ENCODE peak calls at places on chromosomes 13 and 19, in four cellular contexts. U is cardiac fibroblast, L is WERI-Rb-1, X is pancreas. M is an unnamed sample.
A peak's percentile ranks its signal among the peaks of the same experiment; 100 is the strongest.

GRCh38 chr19:4077800-4078683 is 11.3 kb upstream of the ZBTB7A start:
- DNase-seq in L (no peak), X (peak; percentile 55), U (peak; percentile 54), M (no peak)

GRCh38 chr13:109874921-109875454 is 88.6 kb upstream of the IRS2 start:
- DNase-seq in U (peak; percentile 59), X (no peak), L (no peak), M (no peak)

GRCh38 chr19:55247621-55248099 is 11.2 kb downstream of the PPP6R1 start:
- DNase-seq in X (no peak), U (peak; percentile 73), L (no peak), M (no peak)

GRCh38 chr19:3788991-3789778 is 3.0 kb upstream of the MATK start:
- DNase-seq in U (no peak), X (no peak), L (no peak), M (no peak)

GRCh38 chr13:24680258-24680920 is at the start of gene ATP12A:
- DNase-seq in U (no peak), L (peak; percentile 58), X (peak; percentile 44), M (no peak)

GRCh38 chr13:20714161-20714560 is 10.7 kb downstream of the IL17D start:
- DNase-seq in L (no peak), U (no peak), X (no peak), M (no peak)

GRCh38 chr19:5789886-5790572 is 934 bp downstream of the DUS3L start:
- DNase-seq in X (peak; percentile 57), L (no peak), U (no peak), M (no peak)

GRCh38 chr19:36110487-36111199 is at the start of gene OVOL3:
- DNase-seq in U (no peak), L (peak; percentile 30), X (no peak), M (no peak)

GRCh38 chr13:49638416-49639072 is 10.2 kb downstream of the ARL11 start:
- DNase-seq in L (no peak), X (no peak), U (no peak), M (no peak)

GRCh38 chr19:10431254-10431942 is 11.1 kb downstream of the PDE4A start:
- DNase-seq in L (no peak), U (no peak), X (peak; percentile 51), M (no peak)

GRCh38 chr19:1472227-1473055 is 6.6 kb downstream of the C19orf25 start:
- DNase-seq in L (peak; percentile 77), X (peak; percentile 30), U (no peak), M (no peak)

GRCh38 chr19:19113040-19113541 is 25.2 kb downstream of the TMEM161A start:
- DNase-seq in U (peak; percentile 46), L (peak; percentile 70), X (no peak), M (no peak)

GRCh38 chr19:52898101-52898500 is 666 bp upstream of the ZNF320 start:
- DNase-seq in U (no peak), X (peak; percentile 30), L (no peak), M (no peak)

GRCh38 chr19:27966390-27966816 is 1246.5 kb downstream of the UQCRFS1 start:
- DNase-seq in U (peak; percentile 26), L (no peak), X (no peak), M (no peak)

GRCh38 chr13:113789167-113789566 is 30.1 kb downstream of the TMEM255B start:
- DNase-seq in U (no peak), L (no peak), X (no peak), M (no peak)

GRCh38 chr19:23558541-23558940 is 128.5 kb downstream of the ZNF675 start:
- DNase-seq in U (no peak), X (no peak), L (no peak), M (no peak)

GRCh38 chr13:112510987-112511715 is 76.8 kb downstream of the TUBGCP3 start:
- DNase-seq in X (no peak), L (no peak), U (no peak), M (no peak)

GRCh38 chr13:113658836-113659235 is 838 bp upstream of the ATP4B start:
- DNase-seq in X (peak; percentile 11), U (no peak), L (peak; percentile 11), M (no peak)

GRCh38 chr19:4870025-4870700 is 2.7 kb upstream of the PLIN3 start:
- DNase-seq in L (peak; percentile 44), X (no peak), U (peak; percentile 94), M (no peak)

GRCh38 chr19:19595171-19595701 is 23.3 kb downstream of the PBX4 start:
- DNase-seq in L (no peak), X (no peak), U (peak; percentile 34), M (no peak)

GRCh38 chr13:109652536-109652935 is 133.8 kb downstream of the IRS2 start:
- DNase-seq in X (no peak), U (peak; percentile 70), L (no peak), M (no peak)

GRCh38 chr13:99218545-99218944 is 17.9 kb downstream of the UBAC2 start:
- DNase-seq in U (no peak), L (no peak), X (peak; percentile 83), M (no peak)

GRCh38 chr13:110308377-110309158 is 1.5 kb downstream of the COL4A2 start:
- DNase-seq in U (peak; percentile 81), X (peak; percentile 47), L (peak; percentile 8), M (no peak)

GRCh38 chr13:30569901-30570576 is 47.7 kb upstream of the USPL1 start:
- DNase-seq in U (peak; percentile 91), L (no peak), X (no peak), M (no peak)

GRCh38 chr19:30638889-30639288 is 266.7 kb downstream of the ZNF536 start:
- DNase-seq in X (no peak), L (no peak), U (no peak), M (no peak)

GRCh38 chr19:12800873-12801465 is 631 bp downstream of the PRDX2 start:
- DNase-seq in X (no peak), U (no peak), L (no peak), M (no peak)

GRCh38 chr13:44902793-44903192 is 86.5 kb downstream of the NUFIP1 start:
- DNase-seq in X (no peak), L (no peak), U (no peak), M (no peak)

GRCh38 chr13:37074703-37075102 is 15.2 kb upstream of the SUPT20H start:
- DNase-seq in L (no peak), U (peak; percentile 67), X (no peak), M (no peak)

GRCh38 chr19:8487137-8487851 is 15.1 kb downstream of the PRAM1 start:
- DNase-seq in L (no peak), U (no peak), X (peak; percentile 9), M (no peak)

DNA sequence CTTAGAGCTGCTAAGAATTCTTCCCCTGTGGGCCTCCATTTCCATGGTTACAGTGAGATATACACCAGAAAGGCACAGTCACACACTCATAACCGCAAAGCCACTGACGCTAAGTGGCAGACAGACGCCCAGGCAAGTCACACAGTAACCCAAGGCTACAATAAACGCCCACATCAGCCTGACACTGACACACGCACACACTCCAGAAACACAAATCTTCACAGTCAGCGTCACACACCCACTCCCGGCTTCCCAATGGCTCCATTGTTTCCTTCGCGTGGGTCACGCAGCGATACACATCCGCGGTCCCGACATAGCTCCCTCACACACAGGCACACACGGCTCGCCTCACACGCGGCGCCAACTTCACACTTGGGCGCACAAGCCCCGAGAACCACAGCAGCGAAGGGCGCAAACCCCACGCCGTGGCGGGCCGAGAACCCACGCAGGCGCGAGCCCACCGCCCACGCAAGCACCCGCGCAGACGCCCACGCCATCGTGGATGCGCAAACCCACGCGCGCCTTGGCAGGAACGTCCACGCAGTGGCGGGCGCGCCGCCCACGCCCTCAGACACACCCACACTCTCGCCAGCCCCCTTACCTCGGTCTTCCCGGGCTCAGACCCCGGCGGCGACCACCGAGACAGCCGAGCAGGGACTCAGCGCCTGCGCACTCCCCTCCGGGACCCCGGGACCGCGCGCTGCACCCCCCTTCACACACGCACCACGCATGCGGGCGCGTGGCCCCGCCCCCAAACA is at the start of gene ZNF667:
- DNase-seq in U (peak; percentile 47), X (no peak), L (peak; percentile 23), M (no peak)
- H3K4me3 ChIP-seq in U (peak within 1 kb of the TSS; percentile 64), X (peak within 1 kb of the TSS; percentile 85), L (peak within 1 kb of the TSS; percentile 91), M (no peak within 1 kb of the TSS)

GRCh38 chr19:45352914-45353796 is 12.6 kb downstream of the KLC3 start:
- DNase-seq in X (no peak), U (no peak), L (no peak), M (no peak)
- TF ChIP-seq CTCF in X (no peak), U (no peak), L (no peak), M (no peak)

GRCh38 chr19:34017024-34017423 is 155.3 kb upstream of the LSM14A start:
- DNase-seq in L (no peak), X (no peak), U (no peak), M (no peak)

GRCh38 chr19:34023381-34023780 is 148.9 kb upstream of the LSM14A start:
- DNase-seq in L (no peak), X (no peak), U (no peak), M (no peak)

DNA sequence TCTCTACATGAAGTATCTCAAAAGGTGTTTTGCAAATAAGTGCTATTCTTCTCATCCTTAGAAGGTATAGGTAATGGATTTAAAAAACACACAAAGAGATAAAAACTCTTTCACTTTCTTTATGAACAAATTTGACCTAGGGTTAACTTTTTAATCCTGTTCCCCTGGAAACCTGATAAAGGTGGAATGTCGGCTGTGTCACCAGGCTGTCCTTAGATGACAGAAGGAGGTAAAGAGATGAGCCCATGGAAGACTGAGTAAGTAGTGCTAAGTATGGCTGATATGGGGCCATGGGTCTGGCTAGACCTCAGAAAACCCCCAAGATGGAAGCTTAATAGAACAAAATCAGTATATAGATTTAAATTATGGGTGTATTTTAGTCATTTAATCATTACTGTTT is 153.8 kb upstream of the LSM14A start:
- DNase-seq in X (no peak), U (no peak), L (no peak), M (no peak)
- H3K4me3 ChIP-seq in X (no peak overlapping the region), U (no peak overlapping the region), L (no peak overlapping the region), M (no peak overlapping the region)

GRCh38 chr13:100542546-100543156 is 45.9 kb downstream of the GGACT start:
- DNase-seq in U (peak; percentile 48), X (no peak), L (no peak), M (peak; percentile 35)
- TF ChIP-seq CTCF in U (peak; percentile 55), X (peak; percentile 36), L (peak; percentile 28), M (peak; percentile 47)

GRCh38 chr19:2607712-2608601 is 94.5 kb downstream of the GNG7 start:
- DNase-seq in L (no peak), U (no peak), X (peak; percentile 42), M (peak; percentile 94)
- H3K4me3 ChIP-seq in L (no peak overlapping the region), U (no peak overlapping the region), X (no peak overlapping the region), M (peak overlapping the region; percentile 64)